ENCODE peak calls at places on chromosomes 12 and 14, in seven cellular contexts. J is transverse colon, E is K562, Z is H1, T is upper lobe of left lung, Q is HepG2, A is suprapubic skin. K is an unnamed sample.

GRCh38 chr14:35701531-35701930 is 107.6 kb downstream of the RALGAPA1 start:
- DNase-seq in Z (no peak), J (no peak), T (no peak), E (no peak), A (no peak), Q (no peak), K (no peak)

GRCh38 chr12:6062427-6063378 is 61.8 kb downstream of the VWF start:
- DNase-seq in Q (peak; percentile 24), J (peak; percentile 58), T (peak; percentile 63), A (no peak), Z (peak; percentile 90), E (peak; percentile 71), K (peak; percentile 91)

GRCh38 chr14:89902876-89903275 is 51.7 kb downstream of the EFCAB11 start:
- DNase-seq in E (no peak), A (no peak), Q (no peak), Z (no peak), J (no peak), T (no peak), K (peak; percentile 37)

GRCh38 chr12:47415054-47415453 is 290.8 kb downstream of the RPAP3 start:
- DNase-seq in T (no peak), Z (no peak), J (no peak), E (no peak), Q (no peak), A (no peak), K (no peak)

GRCh38 chr12:22494319-22494718 is 50.0 kb downstream of the C2CD5 start:
- DNase-seq in A (no peak), Q (no peak), T (no peak), J (no peak), Z (no peak), E (no peak), K (no peak)

GRCh38 chr14:31241450-31242114 is 34.0 kb upstream of the HECTD1 start:
- DNase-seq in A (no peak), J (no peak), E (no peak), Z (no peak), T (no peak), Q (no peak), K (no peak)

GRCh38 chr14:105480807-105481801 is 5.6 kb upstream of the CRIP1 start:
- DNase-seq in Q (peak; percentile 67), Z (peak; percentile 99), A (peak; percentile 96), J (peak; percentile 92), T (peak; percentile 96), E (peak; percentile 70), K (peak; percentile 92)

GRCh38 chr12:111069886-111070285 is 149.5 kb upstream of the MYL2 start:
- DNase-seq in Z (no peak), J (no peak), T (no peak), E (no peak), A (no peak), Q (no peak), K (no peak)

GRCh38 chr14:88002421-88002820 is 2.5 kb upstream of the GPR65 start:
- DNase-seq in A (no peak), T (no peak), Q (no peak), E (no peak), J (no peak), Z (no peak), K (no peak)

GRCh38 chr12:48286665-48287064 is 64.1 kb downstream of the ZNF641 start:
- DNase-seq in A (no peak), E (no peak), Z (no peak), Q (peak; percentile 10), J (no peak), T (no peak), K (no peak)

GRCh38 chr12:124740691-124741137 is 123.0 kb downstream of the SCARB1 start:
- DNase-seq in E (peak; percentile 26), Q (peak; percentile 71), T (no peak), Z (no peak), A (no peak), J (peak; percentile 50), K (no peak)

GRCh38 chr12:92553389-92553788 is 149.4 kb upstream of the PLEKHG7 start:
- DNase-seq in E (no peak), Q (no peak), T (no peak), A (peak; percentile 72), Z (no peak), J (no peak), K (no peak)

GRCh38 chr14:21215879-21216251 is 53.4 kb downstream of the HNRNPC start:
- DNase-seq in Q (no peak), A (no peak), J (no peak), T (no peak), Z (no peak), E (no peak), K (no peak)

GRCh38 chr14:81350344-81351096 is 49.6 kb downstream of the STON2 start:
- DNase-seq in J (no peak), E (no peak), A (no peak), T (no peak), Q (no peak), Z (no peak), K (no peak)

GRCh38 chr14:51209457-51209856 is 30.6 kb upstream of the TMX1 start:
- DNase-seq in J (no peak), T (no peak), E (no peak), Z (no peak), Q (no peak), A (no peak), K (peak; percentile 55)

GRCh38 chr12:29208060-29208459 is 59.0 kb downstream of the FAR2 start:
- DNase-seq in E (no peak), T (no peak), Z (no peak), J (no peak), Q (no peak), A (no peak), K (no peak)

GRCh38 chr14:74951443-74952194 is 3.8 kb downstream of the PGF start:
- DNase-seq in E (no peak), J (no peak), Q (no peak), Z (no peak), T (peak; percentile 49), A (no peak), K (no peak)

GRCh38 chr12:20438307-20438779 is 70.0 kb downstream of the PDE3A start:
- DNase-seq in J (no peak), Z (no peak), E (no peak), T (no peak), A (no peak), Q (no peak), K (no peak)
- TF ChIP-seq POLR2AphosphoS5 in J (no peak), Z (no peak), E (no peak), T (no peak), A (no peak), Q (no peak), K (peak; percentile 27)

GRCh38 chr12:3315201-3315661 is 175.8 kb upstream of the PRMT8 start:
- DNase-seq in A (peak; percentile 75), T (no peak), Q (no peak), J (peak; percentile 26), Z (no peak), E (no peak), K (peak; percentile 65)
- TF ChIP-seq EP300 in A (no peak), T (no peak), Q (no peak), J (no peak), Z (no peak), E (no peak), K (peak; percentile 70)

GRCh38 chr12:62606654-62607053 is 140.0 kb downstream of the MON2 start:
- DNase-seq in Z (no peak), J (no peak), E (no peak), T (no peak), Q (no peak), A (no peak), K (no peak)
- TF ChIP-seq POLR2AphosphoS5 in Z (no peak), J (no peak), E (no peak), T (no peak), Q (no peak), A (no peak), K (no peak)

DNA sequence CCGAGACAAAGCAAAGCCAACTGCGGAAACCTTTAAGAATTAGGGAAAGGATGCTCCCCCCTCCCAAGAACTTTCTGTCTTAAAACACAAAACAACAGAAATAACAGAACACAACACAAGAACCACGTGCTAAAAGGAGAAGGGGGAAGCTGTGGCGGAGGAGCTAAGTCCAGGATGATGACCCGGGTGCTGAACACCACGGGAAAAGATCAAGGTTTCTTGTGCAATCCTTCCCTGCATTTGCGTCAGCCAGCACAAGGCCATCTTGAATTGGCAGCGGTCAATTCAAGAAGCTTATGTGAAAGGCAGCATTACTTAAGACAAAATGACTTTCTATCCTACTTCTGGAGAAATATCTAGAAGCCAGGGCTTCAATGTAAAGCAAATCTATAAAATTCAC is 11.0 kb upstream of the CREBL2 start:
- DNase-seq in Z (no peak), E (no peak), T (no peak), J (no peak), Q (peak; percentile 24), A (no peak), K (no peak)
- TF ChIP-seq EP300 in Z (no peak), E (no peak), T (no peak), J (no peak), Q (no peak), A (no peak), K (no peak)

GRCh38 chr12:108518716-108519496 is 3.8 kb downstream of the FICD start:
- DNase-seq in J (no peak), E (no peak), Q (no peak), A (no peak), Z (no peak), T (peak; percentile 71), K (no peak)
- TF ChIP-seq POLR2AphosphoS5 in J (no peak), E (peak; percentile 27), Q (no peak), A (no peak), Z (no peak), T (no peak), K (no peak)

DNA sequence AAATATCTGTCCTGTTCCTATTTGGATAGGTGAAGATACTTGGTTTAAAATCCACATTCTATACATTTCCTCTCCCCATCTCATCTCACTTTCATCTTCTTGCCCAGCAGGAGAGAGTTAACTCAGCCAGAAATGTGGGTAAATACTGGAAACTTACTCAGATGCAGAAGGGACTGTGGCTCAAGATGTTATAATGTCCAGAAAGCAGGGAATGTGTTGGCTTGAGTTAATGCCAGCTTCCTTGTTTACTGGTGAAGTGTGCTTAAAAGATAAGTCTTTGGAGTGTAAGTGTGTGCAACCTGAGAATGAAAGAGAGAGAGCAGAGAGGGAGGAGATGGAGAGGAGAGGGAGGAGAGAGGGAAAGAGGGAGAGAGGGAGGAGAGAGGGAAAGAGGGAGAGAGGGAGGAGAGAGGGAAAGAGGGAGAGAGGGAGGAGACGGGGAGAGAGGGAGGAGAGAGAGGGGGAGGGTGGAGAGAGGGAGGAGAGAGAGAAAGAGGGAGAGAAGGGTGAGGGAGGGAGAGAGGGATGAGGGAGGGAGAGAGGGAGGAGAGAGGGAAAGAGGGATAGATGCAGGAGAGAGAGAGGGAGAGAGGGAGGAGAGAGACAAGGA is 22.0 kb upstream of the SNRPF start:
- DNase-seq in J (no peak), A (no peak), T (no peak), E (no peak), Q (no peak), Z (no peak), K (no peak)
- TF ChIP-seq EP300 in J (no peak), A (no peak), T (peak; percentile 74), E (no peak), Q (no peak), Z (no peak), K (no peak)

GRCh38 chr14:44989497-44990440 is 27.8 kb downstream of the TOGARAM1 start:
- DNase-seq in Q (no peak), T (no peak), A (no peak), Z (no peak), E (no peak), J (no peak), K (no peak)

DNA sequence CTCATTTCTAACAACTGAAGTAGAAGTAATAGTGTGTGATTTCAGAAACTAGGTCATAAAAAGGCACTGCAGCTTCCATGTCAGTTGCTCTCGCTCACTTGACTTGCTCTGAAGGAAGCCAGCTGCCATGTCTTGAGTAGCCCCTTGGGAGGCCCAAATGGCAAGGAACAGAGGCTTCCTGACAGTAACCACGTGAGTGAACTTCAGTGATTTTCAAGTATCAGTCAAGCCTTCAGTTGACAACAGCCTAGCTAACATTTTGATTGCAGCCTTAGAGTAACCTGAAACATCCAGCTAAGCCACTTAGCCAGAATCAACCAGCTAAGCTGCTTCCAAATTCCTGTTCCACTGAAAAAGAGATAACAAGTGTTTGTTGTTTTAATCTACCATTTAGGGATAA is 26.7 kb downstream of the TOGARAM1 start:
- DNase-seq in A (no peak), Z (no peak), J (no peak), Q (no peak), E (no peak), T (no peak), K (no peak)
- TF ChIP-seq POLR2AphosphoS5 in A (no peak), Z (no peak), J (no peak), Q (no peak), E (no peak), T (no peak), K (no peak)

K was measured in SK-N-SH.